ENCODE peak calls at places on chromosomes 3 and 15, in ten cellular contexts. One of them, this sample, is unnamed.

GRCh38 chr15:41876689-41877088 is 17.2 kb downstream of the SPTBN5 start:
- DNase-seq in HS-5: no peak
- DNase-seq in AG08396: no peak
- DNase-seq in stimulated activated CD8-positive, alpha-beta memory T cell treated with anti-CD3 and anti-CD28 coated beads, Interleukin-2, amount 100 ng/mL, for 48 hours: no peak
- DNase-seq in activated CD8-positive, alpha-beta memory T cell treated with anti-CD3 and anti-CD28 coated beads for 24 hours: no peak
- DNase-seq in EH: no peak
- DNase-seq in GDM1: no peak
- DNase-seq in A172: no peak
- DNase-seq in HS-27A: no peak
- DNase-seq in CD8-positive, alpha-beta T cell: no peak
- DNase-seq in this sample: no peak

GRCh38 chr15:31296304-31297220 is 30.1 kb upstream of the KLF13 start:
- DNase-seq in CD8-positive, alpha-beta T cell: peak; percentile 41
- DNase-seq in stimulated activated CD8-positive, alpha-beta memory T cell treated with anti-CD3 and anti-CD28 coated beads, Interleukin-2, amount 100 ng/mL, for 48 hours: no peak
- DNase-seq in HS-5: no peak
- DNase-seq in A172: no peak
- DNase-seq in AG08396: no peak
- DNase-seq in EH: no peak
- DNase-seq in HS-27A: no peak
- DNase-seq in GDM1: no peak
- DNase-seq in activated CD8-positive, alpha-beta memory T cell treated with anti-CD3 and anti-CD28 coated beads for 24 hours: no peak
- DNase-seq in this sample: no peak

GRCh38 chr3:42067324-42067723 is 23.8 kb upstream of the TRAK1 start:
- DNase-seq in HS-5: no peak
- DNase-seq in stimulated activated CD8-positive, alpha-beta memory T cell treated with anti-CD3 and anti-CD28 coated beads, Interleukin-2, amount 100 ng/mL, for 48 hours: no peak
- DNase-seq in GDM1: no peak
- DNase-seq in CD8-positive, alpha-beta T cell: no peak
- DNase-seq in activated CD8-positive, alpha-beta memory T cell treated with anti-CD3 and anti-CD28 coated beads for 24 hours: no peak
- DNase-seq in HS-27A: no peak
- DNase-seq in A172: no peak
- DNase-seq in AG08396: peak; percentile 38
- DNase-seq in EH: peak; percentile 71
- DNase-seq in this sample: no peak

GRCh38 chr3:66667284-66667683 is 166.5 kb upstream of the LRIG1 start:
- DNase-seq in HS-5: no peak
- DNase-seq in EH: no peak
- DNase-seq in HS-27A: no peak
- DNase-seq in activated CD8-positive, alpha-beta memory T cell treated with anti-CD3 and anti-CD28 coated beads for 24 hours: no peak
- DNase-seq in GDM1: no peak
- DNase-seq in AG08396: no peak
- DNase-seq in CD8-positive, alpha-beta T cell: no peak
- DNase-seq in A172: no peak
- DNase-seq in stimulated activated CD8-positive, alpha-beta memory T cell treated with anti-CD3 and anti-CD28 coated beads, Interleukin-2, amount 100 ng/mL, for 48 hours: no peak
- DNase-seq in this sample: no peak

GRCh38 chr3:10459954-10460754 is 45.2 kb downstream of the ATP2B2 start:
- DNase-seq in CD8-positive, alpha-beta T cell: peak; percentile 53
- DNase-seq in EH: peak; percentile 82
- DNase-seq in activated CD8-positive, alpha-beta memory T cell treated with anti-CD3 and anti-CD28 coated beads for 24 hours: no peak
- DNase-seq in HS-5: peak; percentile 14
- DNase-seq in A172: peak; percentile 90
- DNase-seq in GDM1: peak; percentile 74
- DNase-seq in stimulated activated CD8-positive, alpha-beta memory T cell treated with anti-CD3 and anti-CD28 coated beads, Interleukin-2, amount 100 ng/mL, for 48 hours: peak; percentile 23
- DNase-seq in HS-27A: peak; percentile 56
- DNase-seq in AG08396: peak; percentile 80
- DNase-seq in this sample: no peak

GRCh38 chr3:145719118-145719517 is 441.9 kb downstream of the PLOD2 start:
- DNase-seq in stimulated activated CD8-positive, alpha-beta memory T cell treated with anti-CD3 and anti-CD28 coated beads, Interleukin-2, amount 100 ng/mL, for 48 hours: no peak
- DNase-seq in GDM1: no peak
- DNase-seq in activated CD8-positive, alpha-beta memory T cell treated with anti-CD3 and anti-CD28 coated beads for 24 hours: no peak
- DNase-seq in AG08396: no peak
- DNase-seq in A172: no peak
- DNase-seq in CD8-positive, alpha-beta T cell: no peak
- DNase-seq in HS-5: no peak
- DNase-seq in HS-27A: no peak
- DNase-seq in EH: no peak
- DNase-seq in this sample: no peak

GRCh38 chr15:59741274-59741906 is 52.3 kb upstream of the BNIP2 start:
- DNase-seq in AG08396: peak; percentile 19
- DNase-seq in GDM1: peak; percentile 3
- DNase-seq in EH: peak; percentile 34
- DNase-seq in HS-27A: no peak
- DNase-seq in A172: peak; percentile 22
- DNase-seq in activated CD8-positive, alpha-beta memory T cell treated with anti-CD3 and anti-CD28 coated beads for 24 hours: no peak
- DNase-seq in stimulated activated CD8-positive, alpha-beta memory T cell treated with anti-CD3 and anti-CD28 coated beads, Interleukin-2, amount 100 ng/mL, for 48 hours: no peak
- DNase-seq in HS-5: no peak
- DNase-seq in CD8-positive, alpha-beta T cell: no peak
- DNase-seq in this sample: no peak

GRCh38 chr3:131047582-131047981 is 20.9 kb downstream of the NEK11 start:
- DNase-seq in HS-27A: no peak
- DNase-seq in GDM1: no peak
- DNase-seq in A172: no peak
- DNase-seq in CD8-positive, alpha-beta T cell: no peak
- DNase-seq in AG08396: no peak
- DNase-seq in HS-5: no peak
- DNase-seq in EH: no peak
- DNase-seq in activated CD8-positive, alpha-beta memory T cell treated with anti-CD3 and anti-CD28 coated beads for 24 hours: no peak
- DNase-seq in stimulated activated CD8-positive, alpha-beta memory T cell treated with anti-CD3 and anti-CD28 coated beads, Interleukin-2, amount 100 ng/mL, for 48 hours: no peak
- DNase-seq in this sample: no peak

GRCh38 chr3:37290551-37290950 is 116.2 kb upstream of the LRRFIP2 start:
- DNase-seq in A172: peak; percentile 45
- DNase-seq in HS-27A: peak; percentile 70
- DNase-seq in EH: peak; percentile 71
- DNase-seq in HS-5: peak; percentile 22
- DNase-seq in CD8-positive, alpha-beta T cell: no peak
- DNase-seq in stimulated activated CD8-positive, alpha-beta memory T cell treated with anti-CD3 and anti-CD28 coated beads, Interleukin-2, amount 100 ng/mL, for 48 hours: no peak
- DNase-seq in GDM1: no peak
- DNase-seq in AG08396: peak; percentile 35
- DNase-seq in activated CD8-positive, alpha-beta memory T cell treated with anti-CD3 and anti-CD28 coated beads for 24 hours: no peak
- DNase-seq in this sample: no peak

This sample was measured in occipital lobe.